ENCODE peak calls at places on chromosomes 13 and 19, in nine cellular contexts. C, S, L, W, I, O, T, F and Y are unnamed samples.

GRCh38 chr19:53906211-53907192 is 2.6 kb upstream of the CACNG7 start:
- DNase-seq in W (peak; percentile 62), I (no peak), O (peak; percentile 71), F (peak; percentile 37), S (peak; percentile 53), L (no peak), C (peak; percentile 77), T (peak; percentile 83), Y (peak; percentile 26)

GRCh38 chr13:65964672-65965071 is 1265.5 kb downstream of the PCDH9 start:
- DNase-seq in T (no peak), C (no peak), F (no peak), L (no peak), W (no peak), I (no peak), S (no peak), O (no peak), Y (no peak)

GRCh38 chr19:42051166-42052115 is 18.6 kb downstream of the GRIK5 start:
- DNase-seq in L (no peak), W (no peak), I (no peak), S (no peak), O (no peak), T (no peak), C (no peak), F (no peak), Y (no peak)

GRCh38 chr13:113882266-113882627 is 18.4 kb upstream of the GAS6 start:
- DNase-seq in S (no peak), O (no peak), T (no peak), L (no peak), F (no peak), W (no peak), I (no peak), C (no peak), Y (no peak)

GRCh38 chr19:14113762-14114414 is 3.7 kb downstream of the PRKACA start:
- DNase-seq in I (no peak), T (no peak), O (peak; percentile 36), L (no peak), F (no peak), W (peak; percentile 45), C (no peak), S (no peak), Y (peak; percentile 55)

GRCh38 chr19:50461066-50461875 is 15.0 kb upstream of the EMC10 start:
- DNase-seq in W (peak; percentile 69), T (peak; percentile 88), O (peak; percentile 37), S (peak; percentile 64), C (peak; percentile 91), L (peak; percentile 71), F (peak; percentile 76), I (no peak), Y (peak; percentile 60)

GRCh38 chr13:41966671-41967070 is 5.8 kb upstream of the VWA8 start:
- DNase-seq in W (no peak), S (no peak), L (no peak), O (no peak), I (no peak), T (no peak), F (no peak), C (no peak), Y (no peak)

GRCh38 chr19:55344444-55344843 is 4.8 kb downstream of the KMT5C start:
- DNase-seq in S (peak; percentile 67), W (no peak), O (no peak), L (peak; percentile 70), T (no peak), I (no peak), F (no peak), C (no peak), Y (peak; percentile 92)

GRCh38 chr13:19864018-19864338 is 529 bp upstream of the ZMYM5 start:
- DNase-seq in W (peak; percentile 53), L (peak; percentile 63), I (peak; percentile 22), C (peak; percentile 68), O (peak; percentile 52), F (peak; percentile 94), S (peak; percentile 47), T (peak; percentile 65), Y (no peak)

GRCh38 chr13:112253631-112254030 is 122.5 kb upstream of the SPACA7 start:
- DNase-seq in T (no peak), F (no peak), C (no peak), I (no peak), L (no peak), S (no peak), W (no peak), O (no peak), Y (no peak)

GRCh38 chr19:41847351-41848105 is 2.7 kb downstream of the DMRTC2 start:
- DNase-seq in O (no peak), C (no peak), L (no peak), F (no peak), I (no peak), S (no peak), T (no peak), W (no peak), Y (no peak)

GRCh38 chr13:48532146-48532472 is 771 bp downstream of the RCBTB2 start:
- DNase-seq in L (no peak), S (no peak), F (peak; percentile 67), I (no peak), O (no peak), T (no peak), W (no peak), C (no peak), Y (no peak)

GRCh38 chr13:30576528-30576927 is 41.2 kb upstream of the USPL1 start:
- DNase-seq in L (no peak), W (peak; percentile 72), F (peak; percentile 62), C (no peak), O (peak; percentile 50), T (no peak), S (no peak), I (peak; percentile 38), Y (peak; percentile 35)

GRCh38 chr19:49434907-49435577 is 6.3 kb downstream of the SLC17A7 start:
- DNase-seq in C (no peak), W (no peak), S (no peak), L (no peak), T (no peak), O (no peak), F (no peak), I (no peak), Y (no peak)

GRCh38 chr19:48501961-48502719 is 9.5 kb downstream of the LMTK3 start:
- DNase-seq in O (peak; percentile 71), L (peak; percentile 80), T (peak; percentile 87), S (no peak), C (no peak), F (no peak), W (peak; percentile 79), I (peak; percentile 36), Y (peak; percentile 51)

GRCh38 chr13:45178349-45179142 is 22.3 kb downstream of the KCTD4 start:
- DNase-seq in S (no peak), O (no peak), T (no peak), L (no peak), I (no peak), F (peak; percentile 21), C (peak; percentile 25), W (no peak), Y (peak; percentile 52)